ENCODE peak calls at places on chromosomes 3 and 15, in six cellular contexts. H is adrenal gland, N is left ventricle myocardium inferior, D is GM23338, U is ovary, L is tibial artery. M is an unnamed sample. For H3K4me1, the result is how much of the 10 kb centered on the place peaks cover.

GRCh38 chr3:184230081-184230602 is 757 bp downstream of the VWA5B2 start:
- DNase-seq in D (peak), H (no peak), L (no peak), N (no peak), U (no peak), M (no peak)

GRCh38 chr3:194344012-194344411 is 7.1 kb downstream of the CPN2 start:
- DNase-seq in N (peak), H (peak), D (peak), L (peak), U (peak), M (peak)

GRCh38 chr3:186612721-186613636 is at the start of gene AHSG:
- DNase-seq in H (no peak), D (no peak), U (no peak), N (no peak), L (no peak), M (no peak)

GRCh38 chr3:27166888-27167287 is 202.3 kb downstream of the NEK10 start:
- DNase-seq in N (no peak), U (no peak), L (peak), H (no peak), D (peak), M (no peak)

GRCh38 chr15:75036269-75036668 is 12.9 kb downstream of the PPCDC start:
- DNase-seq in N (no peak), L (no peak), H (no peak), D (peak), U (no peak), M (no peak)

GRCh38 chr3:120743081-120743365 is 479 bp downstream of the GTF2E1 start:
- DNase-seq in L (no peak), U (no peak), H (no peak), N (no peak), D (no peak), M (no peak)

GRCh38 chr3:178767558-178767957 is 231.3 kb downstream of the KCNMB2 start:
- DNase-seq in U (no peak), D (no peak), L (no peak), N (no peak), H (no peak), M (no peak)

GRCh38 chr3:64152100-64152499 is 73.2 kb downstream of the PRICKLE2 start:
- DNase-seq in H (peak), L (peak), U (no peak), D (no peak), N (no peak), M (peak)

GRCh38 chr3:63631670-63632069 is 20.8 kb upstream of the SNTN start:
- DNase-seq in N (no peak), D (no peak), U (no peak), H (no peak), L (no peak), M (no peak)

GRCh38 chr3:139378587-139378986 is 10.9 kb downstream of the COPB2 start:
- DNase-seq in H (no peak), N (no peak), D (no peak), L (no peak), U (no peak), M (no peak)

GRCh38 chr3:78101363-78101762 is 1061.5 kb downstream of the ROBO2 start:
- DNase-seq in L (no peak), D (no peak), H (no peak), U (no peak), N (no peak), M (no peak)

GRCh38 chr3:82509951-82510603 is 748.6 kb upstream of the GBE1 start:
- DNase-seq in D (no peak), U (no peak), N (no peak), L (no peak), H (no peak), M (no peak)

GRCh38 chr3:192408721-192409151 is 318.6 kb downstream of the FGF12 start:
- DNase-seq in H (peak), N (peak), D (peak), U (no peak), L (no peak), M (peak)

GRCh38 chr3:56916697-56917336 is 115.1 kb upstream of the ARHGEF3 start:
- DNase-seq in N (no peak), L (no peak), H (no peak), D (no peak), U (no peak), M (no peak)

GRCh38 chr3:154745925-154746324 is 315.9 kb upstream of the GPR149 start:
- DNase-seq in U (no peak), N (no peak), D (no peak), H (no peak), L (no peak), M (no peak)

GRCh38 chr3:30752961-30753360 is 141.5 kb downstream of the GADL1 start:
- DNase-seq in U (no peak), L (no peak), N (no peak), H (peak), D (no peak), M (no peak)

GRCh38 chr3:94101860-94102259 is 39.0 kb downstream of the NSUN3 start:
- DNase-seq in N (no peak), D (peak), L (no peak), H (no peak), U (no peak), M (no peak)

GRCh38 chr3:149658444-149659172 is 783 bp upstream of the WWTR1 start:
- DNase-seq in L (peak), D (peak), U (peak), H (peak), N (peak), M (peak)

GRCh38 chr3:58222161-58222724 is 11.5 kb upstream of the DNASE1L3 start:
- DNase-seq in L (no peak), U (no peak), H (no peak), D (no peak), N (no peak), M (no peak)

GRCh38 chr3:13972679-13973379 is 93.0 kb upstream of the WNT7A start:
- DNase-seq in U (no peak), H (no peak), D (peak), L (no peak), N (no peak), M (no peak)

GRCh38 chr3:24734019-24734418 is 239.4 kb upstream of the THRB start:
- DNase-seq in U (no peak), N (no peak), H (no peak), D (no peak), L (no peak), M (no peak)

GRCh38 chr3:71551286-71551919 is 32.1 kb downstream of the FOXP1 start:
- DNase-seq in N (no peak), D (no peak), L (no peak), U (no peak), H (no peak), M (no peak)

GRCh38 chr3:119367000-119367399 is 72.8 kb downstream of the ARHGAP31 start:
- DNase-seq in U (no peak), N (no peak), D (no peak), L (no peak), H (no peak), M (no peak)

GRCh38 chr3:128736598-128736997 is 10.6 kb downstream of the RAB7A start:
- DNase-seq in D (no peak), U (no peak), N (no peak), L (no peak), H (peak), M (no peak)

GRCh38 chr3:18649666-18650363 is 224.7 kb upstream of the SATB1 start:
- DNase-seq in U (no peak), N (no peak), D (no peak), H (no peak), L (no peak), M (no peak)

GRCh38 chr3:194135516-194135805 is 487 bp upstream of the HES1 start:
- DNase-seq in U (no peak), L (no peak), N (no peak), D (no peak), H (no peak), M (no peak)

GRCh38 chr15:22811640-22812039 is 25.2 kb downstream of the NIPA1 start:
- DNase-seq in D (peak), U (no peak), H (peak), N (peak), L (no peak), M (no peak)

GRCh38 chr3:119609301-119609700 is 11.6 kb downstream of the PLA1A start:
- DNase-seq in U (no peak), N (no peak), L (no peak), H (no peak), D (no peak), M (no peak)

GRCh38 chr3:137772231-137772617 is 8.1 kb downstream of the SOX14 start:
- DNase-seq in D (no peak), H (no peak), N (no peak), U (no peak), L (no peak), M (no peak)

GRCh38 chr3:133038731-133039398 is 674 bp downstream of the TMEM108 start:
- DNase-seq in N (peak), D (peak), H (peak), L (no peak), U (no peak), M (no peak)

GRCh38 chr3:119258915-119259314 is 18.2 kb upstream of the B4GALT4 start:
- DNase-seq in L (no peak), D (no peak), H (no peak), U (no peak), N (no peak), M (no peak)

GRCh38 chr3:36362973-36363372 is 17.3 kb upstream of the STAC start:
- DNase-seq in N (no peak), U (no peak), D (peak), L (no peak), H (peak), M (no peak)

GRCh38 chr3:115423170-115423569 is 200.1 kb upstream of the GAP43 start:
- DNase-seq in L (no peak), N (no peak), U (no peak), H (no peak), D (no peak), M (no peak)

GRCh38 chr15:25176991-25177954 is 222.5 kb downstream of the SNRPN start:
- DNase-seq in L (no peak), U (peak), N (peak), D (no peak), H (peak), M (peak)

GRCh38 chr15:63043391-63044076 is 987 bp downstream of the TPM1 start:
- DNase-seq in U (peak), H (no peak), L (no peak), D (no peak), N (peak), M (peak)

GRCh38 chr3:56799251-56799882 is 2.4 kb downstream of the ARHGEF3 start:
- DNase-seq in D (peak), U (no peak), H (peak), N (no peak), L (no peak), M (no peak)

GRCh38 chr3:71423151-71423906 is 160.2 kb downstream of the FOXP1 start:
- DNase-seq in H (peak), U (no peak), L (no peak), D (no peak), N (peak), M (peak)

GRCh38 chr3:177340243-177340830 is 143.1 kb upstream of the TBL1XR1 start:
- DNase-seq in N (no peak), U (no peak), D (no peak), H (no peak), L (no peak), M (no peak)
- H3K4me1 ChIP-seq in N (half or more), U (under half), D (under half), H (half or more), L (under half), M (under half)

GRCh38 chr15:94834000-94834399 is 602.6 kb downstream of the MCTP2 start:
- DNase-seq in L (no peak), H (no peak), N (no peak), D (no peak), U (no peak), M (no peak)
- H3K4me1 ChIP-seq in L (under half), H (under half), N (under half), D (under half), U (under half), M (under half)

GRCh38 chr15:93049914-93050534 is 39.0 kb downstream of the RGMA start:
- DNase-seq in N (no peak), D (no peak), H (no peak), L (no peak), U (no peak), M (no peak)

GRCh38 chr15:93047621-93048425 is 41.2 kb downstream of the RGMA start:
- DNase-seq in H (no peak), U (no peak), L (no peak), N (no peak), D (no peak), M (no peak)

GRCh38 chr15:93048426-93048721 is 40.6 kb downstream of the RGMA start:
- DNase-seq in L (no peak), N (no peak), U (no peak), H (no peak), D (no peak), M (no peak)

GRCh38 chr15:93049233-93049632 is 39.8 kb downstream of the RGMA start:
- DNase-seq in U (no peak), H (no peak), L (no peak), D (no peak), N (no peak), M (no peak)

DNA sequence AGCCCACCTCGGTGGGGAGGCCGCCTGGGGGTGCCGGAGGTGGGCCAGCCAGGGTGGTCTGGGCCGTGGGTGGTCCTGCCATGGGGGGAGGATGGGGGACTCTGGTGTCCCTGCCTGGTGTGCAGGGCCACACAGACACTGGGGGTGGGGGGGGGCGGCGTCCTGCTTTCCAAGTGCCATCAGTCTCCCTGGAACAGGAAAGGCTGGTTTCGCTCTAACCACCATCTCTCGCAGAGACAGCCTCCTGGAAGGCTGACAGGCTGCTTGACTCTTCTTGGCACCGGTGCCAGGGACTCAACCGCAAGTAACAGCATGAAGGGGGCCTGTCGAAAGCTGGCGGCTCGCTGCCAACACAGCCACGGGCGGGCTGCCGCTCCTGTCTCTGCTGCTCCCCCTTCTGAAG is 40.3 kb downstream of the RGMA start:
- DNase-seq in U (no peak), H (no peak), N (no peak), L (no peak), D (no peak), M (no peak)
- H3K4me1 ChIP-seq in U (under half), H (under half), N (under half), L (under half), D (under half), M (under half)

GRCh38 chr3:45666729-45667440 is 22.3 kb upstream of the SACM1L start:
- DNase-seq in D (no peak), H (peak), N (peak), U (peak), L (no peak), M (peak)
- H3K4me1 ChIP-seq in D (under half), H (under half), N (half or more), U (under half), L (under half), M (under half)

GRCh38 chr3:156688849-156689452 is 14.6 kb downstream of the TIPARP start:
- DNase-seq in L (no peak), H (no peak), D (no peak), N (no peak), U (no peak), M (no peak)
- H3K4me1 ChIP-seq in L (under half), H (half or more), D (under half), N (half or more), U (under half), M (under half)

DNA sequence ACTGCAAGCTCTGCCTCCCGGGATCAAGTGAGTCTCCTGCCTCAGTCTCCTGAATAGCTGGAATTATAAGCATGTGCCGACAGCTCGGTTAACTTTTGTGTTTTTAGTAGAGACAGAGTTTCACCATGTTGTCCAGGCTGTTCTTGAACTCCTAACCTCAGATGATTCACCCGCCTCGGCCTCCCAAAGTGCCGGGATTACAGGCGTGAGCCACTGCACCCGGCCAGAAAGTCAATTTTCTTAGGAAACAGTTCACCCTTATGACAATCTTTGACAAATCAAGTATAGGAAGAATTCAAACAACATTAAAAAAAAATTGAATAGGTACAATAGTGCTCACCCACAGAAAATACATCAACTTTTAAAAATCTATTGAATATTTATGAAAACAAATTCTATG is 23.6 kb upstream of the DUT start:
- DNase-seq in N (no peak), U (no peak), D (no peak), L (no peak), H (no peak), M (no peak)
- H3K4me1 ChIP-seq in N (under half), U (under half), D (under half), L (under half), H (under half), M (under half)

DNA sequence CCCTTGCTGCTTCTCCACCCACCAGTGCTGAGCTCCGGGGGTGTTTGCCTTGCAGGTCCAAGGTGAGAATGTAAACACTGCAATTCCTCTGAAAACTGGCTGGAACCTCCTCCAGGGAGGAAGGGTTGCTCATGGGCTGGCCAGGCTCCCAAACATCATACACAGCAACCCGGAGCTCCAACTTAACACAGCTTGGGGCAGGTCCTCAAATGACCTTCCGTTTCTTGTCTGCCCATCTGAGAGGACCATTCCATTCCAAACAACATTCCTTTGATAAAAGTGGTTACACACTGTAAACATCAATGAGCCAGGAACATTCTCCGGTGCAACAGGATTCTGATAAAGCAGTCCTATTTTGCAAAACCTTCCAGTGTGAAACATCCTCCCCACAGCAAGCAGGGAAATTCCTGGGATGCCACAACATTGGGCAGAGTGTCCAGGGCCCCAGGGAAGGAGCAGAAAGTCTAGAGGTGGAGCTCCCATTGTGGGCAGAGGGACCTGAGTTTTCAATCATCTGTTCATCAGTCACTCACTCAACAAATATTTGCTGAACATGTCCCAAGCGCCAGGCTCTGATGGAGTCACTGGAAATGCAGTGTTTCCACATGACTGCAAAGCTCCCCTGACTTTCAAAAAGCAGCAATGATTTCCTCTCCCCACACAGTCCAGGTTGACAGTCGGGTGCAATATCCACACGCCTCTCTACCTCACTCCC is 7.3 kb upstream of the HEG1 start:
- DNase-seq in U (no peak), L (no peak), N (peak), D (no peak), H (no peak), M (peak)
- H3K4me1 ChIP-seq in U (under half), L (under half), N (half or more), D (under half), H (under half), M (under half)

M was measured in right cardiac atrium.